ENCODE peak calls at places on chromosomes 4 and X, in eight cellular contexts. One of them, this sample, is unnamed.

GRCh38 chr4:127210877-127211276 is 421.9 kb upstream of the INTU start:
- DNase-seq in GM03348: no peak
- DNase-seq in LoVo: no peak
- DNase-seq in stimulated activated CD4-positive, alpha-beta T cell treated with anti-CD3 and anti-CD28 coated beads, Interleukin-15, amount 100 ng/mL, for 24 hours: no peak
- DNase-seq in H4: no peak
- DNase-seq in left kidney: peak
- DNase-seq in Right ventricle myocardium superior: peak
- DNase-seq in mammary epithelial cell: no peak
- DNase-seq in this sample: no peak

GRCh38 chr4:48831532-48832015 is 686 bp downstream of the OCIAD1 start:
- DNase-seq in Right ventricle myocardium superior: no peak
- DNase-seq in mammary epithelial cell: no peak
- DNase-seq in stimulated activated CD4-positive, alpha-beta T cell treated with anti-CD3 and anti-CD28 coated beads, Interleukin-15, amount 100 ng/mL, for 24 hours: no peak
- DNase-seq in H4: no peak
- DNase-seq in left kidney: peak
- DNase-seq in LoVo: peak
- DNase-seq in GM03348: peak
- DNase-seq in this sample: peak

GRCh38 chrX:8738588-8739189 is 6.8 kb upstream of the ANOS1 start:
- DNase-seq in mammary epithelial cell: no peak
- DNase-seq in GM03348: peak
- DNase-seq in Right ventricle myocardium superior: no peak
- DNase-seq in stimulated activated CD4-positive, alpha-beta T cell treated with anti-CD3 and anti-CD28 coated beads, Interleukin-15, amount 100 ng/mL, for 24 hours: peak
- DNase-seq in LoVo: peak
- DNase-seq in H4: peak
- DNase-seq in left kidney: peak
- DNase-seq in this sample: peak

GRCh38 chr4:90970021-90970420 is 842.8 kb downstream of the CCSER1 start:
- DNase-seq in H4: no peak
- DNase-seq in stimulated activated CD4-positive, alpha-beta T cell treated with anti-CD3 and anti-CD28 coated beads, Interleukin-15, amount 100 ng/mL, for 24 hours: no peak
- DNase-seq in mammary epithelial cell: no peak
- DNase-seq in LoVo: no peak
- DNase-seq in GM03348: no peak
- DNase-seq in Right ventricle myocardium superior: no peak
- DNase-seq in left kidney: no peak
- DNase-seq in this sample: no peak

GRCh38 chrX:66676413-66676812 is 37.5 kb upstream of the EDA2R start:
- DNase-seq in left kidney: no peak
- DNase-seq in stimulated activated CD4-positive, alpha-beta T cell treated with anti-CD3 and anti-CD28 coated beads, Interleukin-15, amount 100 ng/mL, for 24 hours: no peak
- DNase-seq in H4: no peak
- DNase-seq in GM03348: no peak
- DNase-seq in mammary epithelial cell: peak
- DNase-seq in Right ventricle myocardium superior: no peak
- DNase-seq in LoVo: no peak
- DNase-seq in this sample: peak

GRCh38 chrX:27619975-27620374 is 29.8 kb downstream of the DCAF8L2 start:
- DNase-seq in LoVo: peak
- DNase-seq in left kidney: no peak
- DNase-seq in mammary epithelial cell: peak
- DNase-seq in H4: peak
- DNase-seq in stimulated activated CD4-positive, alpha-beta T cell treated with anti-CD3 and anti-CD28 coated beads, Interleukin-15, amount 100 ng/mL, for 24 hours: no peak
- DNase-seq in GM03348: no peak
- DNase-seq in Right ventricle myocardium superior: no peak
- DNase-seq in this sample: peak

GRCh38 chr4:13849778-13850177 is 222.3 kb upstream of the BOD1L1 start:
- DNase-seq in H4: no peak
- DNase-seq in mammary epithelial cell: no peak
- DNase-seq in left kidney: peak
- DNase-seq in Right ventricle myocardium superior: no peak
- DNase-seq in stimulated activated CD4-positive, alpha-beta T cell treated with anti-CD3 and anti-CD28 coated beads, Interleukin-15, amount 100 ng/mL, for 24 hours: no peak
- DNase-seq in GM03348: no peak
- DNase-seq in LoVo: no peak
- DNase-seq in this sample: no peak

GRCh38 chr4:1365271-1366178 is 18.5 kb downstream of the UVSSA start:
- DNase-seq in GM03348: no peak
- DNase-seq in stimulated activated CD4-positive, alpha-beta T cell treated with anti-CD3 and anti-CD28 coated beads, Interleukin-15, amount 100 ng/mL, for 24 hours: no peak
- DNase-seq in Right ventricle myocardium superior: peak
- DNase-seq in left kidney: no peak
- DNase-seq in LoVo: no peak
- DNase-seq in mammary epithelial cell: peak
- DNase-seq in H4: no peak
- DNase-seq in this sample: no peak

GRCh38 chr4:184937030-184937710 is 81.1 kb upstream of the HELT start:
- DNase-seq in stimulated activated CD4-positive, alpha-beta T cell treated with anti-CD3 and anti-CD28 coated beads, Interleukin-15, amount 100 ng/mL, for 24 hours: no peak
- DNase-seq in left kidney: peak
- DNase-seq in LoVo: peak
- DNase-seq in H4: no peak
- DNase-seq in Right ventricle myocardium superior: no peak
- DNase-seq in GM03348: no peak
- DNase-seq in mammary epithelial cell: no peak
- DNase-seq in this sample: peak

GRCh38 chr4:2791518-2792395 is 1.1 kb upstream of the SH3BP2 start:
- DNase-seq in mammary epithelial cell: no peak
- DNase-seq in Right ventricle myocardium superior: peak
- DNase-seq in left kidney: no peak
- DNase-seq in H4: no peak
- DNase-seq in GM03348: no peak
- DNase-seq in stimulated activated CD4-positive, alpha-beta T cell treated with anti-CD3 and anti-CD28 coated beads, Interleukin-15, amount 100 ng/mL, for 24 hours: no peak
- DNase-seq in LoVo: no peak
- DNase-seq in this sample: no peak

GRCh38 chr4:184317234-184317918 is 99.7 kb upstream of the ENPP6 start:
- DNase-seq in left kidney: no peak
- DNase-seq in LoVo: no peak
- DNase-seq in stimulated activated CD4-positive, alpha-beta T cell treated with anti-CD3 and anti-CD28 coated beads, Interleukin-15, amount 100 ng/mL, for 24 hours: no peak
- DNase-seq in GM03348: no peak
- DNase-seq in H4: no peak
- DNase-seq in Right ventricle myocardium superior: no peak
- DNase-seq in mammary epithelial cell: peak
- DNase-seq in this sample: peak

GRCh38 chrX:154412468-154412867 is 1.1 kb downstream of the TAFAZZIN start:
- DNase-seq in mammary epithelial cell: no peak
- DNase-seq in left kidney: no peak
- DNase-seq in GM03348: no peak
- DNase-seq in Right ventricle myocardium superior: peak
- DNase-seq in LoVo: no peak
- DNase-seq in H4: no peak
- DNase-seq in stimulated activated CD4-positive, alpha-beta T cell treated with anti-CD3 and anti-CD28 coated beads, Interleukin-15, amount 100 ng/mL, for 24 hours: peak
- DNase-seq in this sample: no peak

This sample was measured in kidney tubule cell.